ENCODE peak calls at places on chromosomes 13 and 19, in ten cellular contexts. O, U, N, G, J, Y, C, S, E and H are unnamed samples. For H3K36me3, the result is how much of the 10 kb centered on the place peaks cover.

GRCh38 chr19:51342631-51343569 is 961 bp upstream of the VSIG10L start:
- DNase-seq in O (no peak), U (no peak), N (no peak), G (no peak), J (no peak), Y (no peak), C (no peak), S (no peak), E (no peak), H (no peak)

GRCh38 chr19:50434525-50434924 is 1.8 kb downstream of the MYBPC2 start:
- DNase-seq in O (no peak), U (no peak), N (peak), G (no peak), J (no peak), Y (no peak), C (no peak), S (no peak), E (no peak), H (no peak)

GRCh38 chr19:49070416-49070815 is 2.1 kb downstream of the KCNA7 start:
- DNase-seq in O (no peak), U (no peak), N (no peak), G (no peak), J (no peak), Y (no peak), C (no peak), S (no peak), E (no peak), H (no peak)

GRCh38 chr19:35299523-35300339 is 7.8 kb downstream of the MAG start:
- DNase-seq in O (no peak), U (no peak), N (no peak), G (no peak), J (no peak), Y (no peak), C (peak), S (peak), E (no peak), H (no peak)

GRCh38 chr13:22357132-22357531 is 686.3 kb downstream of the FGF9 start:
- DNase-seq in O (no peak), U (no peak), N (no peak), G (no peak), J (no peak), Y (no peak), C (no peak), S (no peak), E (no peak), H (no peak)

GRCh38 chr13:66794340-66795031 is 435.6 kb downstream of the PCDH9 start:
- DNase-seq in O (no peak), U (no peak), N (no peak), G (no peak), J (no peak), Y (no peak), C (no peak), S (no peak), E (no peak), H (no peak)

GRCh38 chr19:19758164-19758563 is 25.3 kb upstream of the ZNF14 start:
- DNase-seq in O (no peak), U (no peak), N (no peak), G (no peak), J (no peak), Y (no peak), C (no peak), S (no peak), E (no peak), H (no peak)

GRCh38 chr13:79767126-79767525 is 286.2 kb downstream of the NDFIP2 start:
- DNase-seq in O (no peak), U (no peak), N (peak), G (no peak), J (no peak), Y (no peak), C (no peak), S (no peak), E (no peak), H (no peak)

GRCh38 chr19:40726279-40726678 is 9.4 kb downstream of the ITPKC start:
- DNase-seq in O (no peak), U (no peak), N (no peak), G (no peak), J (no peak), Y (no peak), C (no peak), S (no peak), E (no peak), H (no peak)

GRCh38 chr19:23116802-23117571 is at the start of gene ZNF730:
- DNase-seq in O (peak), U (peak), N (peak), G (no peak), J (no peak), Y (no peak), C (peak), S (peak), E (peak), H (peak)

GRCh38 chr13:75226755-75227435 is 255.1 kb downstream of the TBC1D4 start:
- DNase-seq in O (peak), U (no peak), N (no peak), G (no peak), J (no peak), Y (no peak), C (peak), S (no peak), E (no peak), H (no peak)

GRCh38 chr19:6718741-6719539 is 1.5 kb downstream of the C3 start:
- DNase-seq in O (no peak), U (no peak), N (no peak), G (no peak), J (no peak), Y (no peak), C (peak), S (peak), E (peak), H (no peak)

GRCh38 chr19:5170329-5170745 is 170.3 kb downstream of the PTPRS start:
- DNase-seq in O (no peak), U (no peak), N (no peak), G (no peak), J (no peak), Y (no peak), C (no peak), S (peak), E (no peak), H (peak)

GRCh38 chr19:36605839-36606478 is 846 bp downstream of the ZNF382 start:
- DNase-seq in O (no peak), U (peak), N (no peak), G (no peak), J (no peak), Y (no peak), C (no peak), S (no peak), E (no peak), H (no peak)

GRCh38 chr19:18119243-18120105 is 21.9 kb downstream of the MAST3 start:
- DNase-seq in O (no peak), U (no peak), N (no peak), G (no peak), J (no peak), Y (no peak), C (no peak), S (peak), E (no peak), H (peak)

GRCh38 chr13:51916962-51917361 is 55.2 kb downstream of the CCDC70 start:
- DNase-seq in O (no peak), U (no peak), N (no peak), G (no peak), J (no peak), Y (no peak), C (no peak), S (no peak), E (no peak), H (no peak)

GRCh38 chr19:51480590-51480989 is 2.3 kb downstream of the CEACAM18 start:
- DNase-seq in O (peak), U (peak), N (no peak), G (no peak), J (no peak), Y (no peak), C (peak), S (no peak), E (peak), H (no peak)

GRCh38 chr19:5250127-5250659 is 90.4 kb downstream of the PTPRS start:
- DNase-seq in O (no peak), U (no peak), N (no peak), G (no peak), J (peak), Y (peak), C (no peak), S (peak), E (no peak), H (no peak)

GRCh38 chr19:50705422-50706019 is 14.1 kb downstream of the SHANK1 start:
- DNase-seq in O (peak), U (peak), N (peak), G (no peak), J (no peak), Y (no peak), C (peak), S (no peak), E (peak), H (no peak)

GRCh38 chr19:2337329-2337707 is 8.8 kb downstream of the SPPL2B start:
- DNase-seq in O (peak), U (no peak), N (no peak), G (no peak), J (no peak), Y (no peak), C (peak), S (peak), E (peak), H (no peak)

GRCh38 chr13:29465741-29466293 is 129.7 kb downstream of the SLC7A1 start:
- DNase-seq in O (peak), U (no peak), N (peak), G (no peak), J (no peak), Y (peak), C (peak), S (peak), E (peak), H (no peak)

GRCh38 chr13:110403315-110403714 is 96.2 kb downstream of the COL4A2 start:
- DNase-seq in O (no peak), U (no peak), N (no peak), G (no peak), J (no peak), Y (no peak), C (peak), S (no peak), E (no peak), H (no peak)

GRCh38 chr19:1241417-1242095 is at the start of gene ATP5F1D:
- DNase-seq in O (peak), U (peak), N (peak), G (peak), J (no peak), Y (peak), C (peak), S (peak), E (peak), H (peak)

GRCh38 chr19:21432590-21432989 is 35.7 kb downstream of the ZNF493 start:
- DNase-seq in O (no peak), U (no peak), N (no peak), G (no peak), J (no peak), Y (no peak), C (no peak), S (peak), E (no peak), H (no peak)

GRCh38 chr13:76641056-76641455 is 245.1 kb downstream of the KCTD12 start:
- DNase-seq in O (no peak), U (no peak), N (no peak), G (no peak), J (no peak), Y (no peak), C (peak), S (no peak), E (no peak), H (no peak)

GRCh38 chr19:43798546-43799409 is 3.5 kb downstream of the LYPD5 start:
- DNase-seq in O (no peak), U (no peak), N (peak), G (no peak), J (no peak), Y (no peak), C (peak), S (peak), E (peak), H (peak)

GRCh38 chr19:15072930-15073647 is 8.9 kb upstream of the OR1I1 start:
- DNase-seq in O (no peak), U (no peak), N (peak), G (no peak), J (no peak), Y (no peak), C (no peak), S (no peak), E (peak), H (no peak)

GRCh38 chr19:15074371-15074770 is 7.6 kb upstream of the OR1I1 start:
- DNase-seq in O (no peak), U (no peak), N (no peak), G (no peak), J (no peak), Y (no peak), C (no peak), S (no peak), E (no peak), H (no peak)

GRCh38 chr19:15075801-15076200 is 6.2 kb upstream of the OR1I1 start:
- DNase-seq in O (no peak), U (no peak), N (no peak), G (no peak), J (no peak), Y (no peak), C (no peak), S (no peak), E (no peak), H (no peak)
- H3K4me3 ChIP-seq in O (no peak), U (no peak), N (no peak), G (no peak), J (no peak), Y (no peak), C (no peak), S (no peak), E (no peak), H (no peak)

GRCh38 chr19:12891553-12892021 is 627 bp downstream of the GCDH start:
- DNase-seq in O (no peak), U (no peak), N (no peak), G (no peak), J (no peak), Y (no peak), C (no peak), S (no peak), E (no peak), H (no peak)

GRCh38 chr19:12896460-12896859 is 5.5 kb downstream of the GCDH start:
- DNase-seq in O (no peak), U (no peak), N (no peak), G (no peak), J (no peak), Y (no peak), C (no peak), S (no peak), E (no peak), H (no peak)

GRCh38 chr19:12890787-12891552 is at the start of gene GCDH:
- DNase-seq in O (peak), U (peak), N (peak), G (peak), J (peak), Y (peak), C (peak), S (peak), E (peak), H (peak)

DNA sequence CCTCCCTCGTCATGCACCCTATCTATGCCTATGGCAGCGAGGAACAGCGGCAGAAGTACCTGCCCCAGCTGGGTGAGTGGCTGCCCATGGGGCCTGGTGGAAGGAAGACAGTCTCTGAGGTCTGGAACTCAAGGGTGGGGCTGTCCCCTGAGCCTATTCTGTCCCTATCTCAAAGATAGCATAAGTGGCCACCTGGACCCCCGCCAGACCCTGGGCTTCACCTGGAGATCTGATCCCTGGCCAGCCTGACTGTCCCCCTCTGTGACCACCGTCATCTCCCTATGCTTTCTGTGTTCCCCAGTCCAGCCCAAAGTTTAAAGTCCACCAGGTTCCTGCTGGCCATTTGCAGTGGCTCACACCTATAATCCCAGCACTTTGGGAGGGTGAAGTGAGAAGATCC is 2.6 kb downstream of the GCDH start:
- DNase-seq in O (no peak), U (no peak), N (no peak), G (no peak), J (no peak), Y (no peak), C (no peak), S (no peak), E (no peak), H (no peak)
- H3K36me3 ChIP-seq in O (under half), U (under half), N (under half), G (under half), J (under half), Y (under half), C (under half), S (under half), E (under half), H (under half)

DNA sequence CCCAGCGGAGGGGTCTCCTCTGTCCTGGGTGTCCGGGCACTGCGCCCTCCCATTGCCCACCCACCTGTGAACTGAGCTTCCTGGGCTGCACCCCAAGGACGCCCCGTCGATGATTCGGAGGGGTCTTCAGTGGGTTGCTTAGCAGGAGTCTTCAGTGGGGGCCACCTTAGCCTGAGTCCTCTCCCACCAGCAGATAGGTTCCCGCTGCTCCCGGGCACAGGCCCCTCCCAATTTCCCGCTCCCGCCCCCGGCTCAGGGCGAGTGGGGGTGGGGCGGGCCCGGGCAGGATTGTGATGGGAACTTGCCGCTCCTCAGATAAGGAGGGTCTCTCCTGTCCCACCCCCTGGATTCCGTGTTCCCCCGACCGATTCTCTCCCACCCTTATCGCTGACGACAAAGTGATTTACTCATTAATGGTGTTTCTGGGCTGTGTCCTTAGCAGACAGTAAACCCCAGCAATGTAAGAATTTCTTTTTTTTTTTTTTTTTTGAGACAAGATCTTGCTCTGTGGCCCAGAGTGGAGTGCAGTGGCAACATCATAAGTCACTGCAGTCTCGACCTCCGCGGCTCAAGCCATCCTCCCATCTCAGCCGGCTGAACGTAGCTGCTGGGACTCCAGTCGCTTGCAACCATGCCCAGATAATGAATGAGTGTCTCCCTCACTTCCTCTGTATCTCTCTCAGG is 655 bp upstream of the S1PR5 start:
- DNase-seq in O (peak), U (peak), N (peak), G (no peak), J (no peak), Y (no peak), C (peak), S (peak), E (peak), H (no peak)
- H3K4me3 ChIP-seq in O (peak), U (peak), N (peak), G (peak), J (peak), Y (peak), C (peak), S (no peak), E (no peak), H (no peak)

GRCh38 chr19:55097864-55098715 is 19.3 kb downstream of the PPP1R12C start:
- DNase-seq in O (no peak), U (no peak), N (no peak), G (no peak), J (no peak), Y (no peak), C (no peak), S (no peak), E (no peak), H (no peak)
- H3K36me3 ChIP-seq in O (half or more), U (under half), N (under half), G (half or more), J (half or more), Y (half or more), C (under half), S (under half), E (under half), H (under half)

DNA sequence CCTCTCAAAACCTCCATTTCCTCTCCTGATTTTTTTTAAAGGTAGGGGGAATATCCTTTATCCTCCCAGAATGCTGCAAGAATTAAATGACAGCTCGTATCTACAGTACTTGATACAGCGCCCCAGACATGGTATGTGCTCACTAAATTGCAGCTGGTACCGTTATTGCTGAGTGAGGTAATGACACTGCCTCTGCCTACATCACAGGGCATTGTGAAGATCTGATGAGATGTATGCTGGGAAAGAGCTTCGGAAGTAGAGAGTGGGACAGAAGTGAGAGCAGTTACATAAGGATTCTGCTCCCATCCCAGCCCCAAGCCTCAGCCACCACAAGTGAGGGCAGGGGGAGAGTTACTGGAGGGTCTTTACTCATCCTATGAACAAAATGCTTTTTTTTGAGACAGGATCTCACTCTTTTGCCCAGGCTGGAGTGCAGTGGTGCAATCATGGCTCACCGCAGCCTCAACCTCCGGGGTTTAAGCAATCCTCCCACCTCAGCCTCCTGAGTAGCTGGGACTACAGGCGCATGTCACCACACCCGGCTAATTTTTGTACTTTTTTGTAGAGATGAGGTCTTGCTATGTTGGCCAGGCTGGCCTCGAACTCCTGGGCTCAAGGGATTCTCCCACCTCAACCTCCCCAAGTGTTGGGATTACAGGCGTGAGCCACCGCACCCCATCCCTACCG is 1.7 kb upstream of the FKRP start:
- DNase-seq in O (no peak), U (no peak), N (no peak), G (no peak), J (no peak), Y (no peak), C (peak), S (no peak), E (no peak), H (no peak)
- H3K4me3 ChIP-seq in O (no peak), U (peak), N (peak), G (no peak), J (no peak), Y (no peak), C (peak), S (no peak), E (no peak), H (no peak)

GRCh38 chr19:14563989-14564650 is 7.7 kb downstream of the NDUFB7 start:
- DNase-seq in O (no peak), U (peak), N (peak), G (no peak), J (no peak), Y (no peak), C (peak), S (peak), E (peak), H (peak)

GRCh38 chr19:14565765-14566711 is 5.8 kb downstream of the NDUFB7 start:
- DNase-seq in O (no peak), U (no peak), N (no peak), G (no peak), J (no peak), Y (no peak), C (no peak), S (no peak), E (peak), H (no peak)

GRCh38 chr19:14566712-14567077 is 5.2 kb downstream of the NDUFB7 start:
- DNase-seq in O (no peak), U (no peak), N (no peak), G (no peak), J (no peak), Y (no peak), C (no peak), S (no peak), E (no peak), H (no peak)

GRCh38 chr19:14563590-14563926 is 8.3 kb downstream of the NDUFB7 start:
- DNase-seq in O (no peak), U (no peak), N (no peak), G (no peak), J (no peak), Y (no peak), C (no peak), S (no peak), E (no peak), H (no peak)

GRCh38 chr19:14565298-14565679 is 6.6 kb downstream of the NDUFB7 start:
- DNase-seq in O (no peak), U (no peak), N (no peak), G (no peak), J (no peak), Y (no peak), C (peak), S (no peak), E (no peak), H (no peak)
- H3K36me3 ChIP-seq in O (under half), U (under half), N (under half), G (under half), J (under half), Y (under half), C (under half), S (under half), E (under half), H (under half)